ENCODE peak calls at places on chromosomes 3 and 15, in ten cellular contexts. C is kidney glomerular epithelial cell, L is HFFc6, T is COR-L47, W is lung, V is SW480, Q is fibroblast of lung, R is right atrium auricular region, A is activated T-helper 1 cell treated with Interleukin-2 at 50 U/mL for 16 hours, H is right lobe of liver. M is an unnamed sample.

GRCh38 chr3:35409991-35410390 is 229.3 kb upstream of the ARPP21 start:
- DNase-seq in C (no peak), L (no peak), T (no peak), W (no peak), V (no peak), Q (no peak), R (no peak), A (no peak), H (no peak), M (no peak)

GRCh38 chr15:98442379-98442833 is 205.9 kb upstream of the IGF1R start:
- DNase-seq in C (peak; percentile 90), L (peak; percentile 89), T (peak; percentile 73), W (no peak), V (peak; percentile 89), Q (peak; percentile 92), R (no peak), A (no peak), H (no peak), M (peak; percentile 88)

GRCh38 chr3:156599061-156599460 is 44.1 kb upstream of the SSR3 start:
- DNase-seq in C (no peak), L (no peak), T (no peak), W (no peak), V (no peak), Q (no peak), R (no peak), A (no peak), H (no peak), M (no peak)

GRCh38 chr3:50304601-50305000 is 1.2 kb upstream of the HYAL1 start:
- DNase-seq in C (no peak), L (no peak), T (no peak), W (no peak), V (no peak), Q (no peak), R (no peak), A (no peak), H (no peak), M (no peak)

GRCh38 chr3:181699171-181699903 is 12.4 kb upstream of the SOX2 start:
- DNase-seq in C (no peak), L (no peak), T (peak; percentile 83), W (no peak), V (no peak), Q (no peak), R (no peak), A (no peak), H (no peak), M (no peak)

GRCh38 chr3:135103913-135104312 is 308.9 kb downstream of the EPHB1 start:
- DNase-seq in C (no peak), L (no peak), T (no peak), W (no peak), V (no peak), Q (no peak), R (no peak), A (no peak), H (no peak), M (no peak)

GRCh38 chr15:87561641-87562040 is 694.9 kb downstream of the NTRK3 start:
- DNase-seq in C (no peak), L (no peak), T (no peak), W (no peak), V (no peak), Q (no peak), R (no peak), A (no peak), H (no peak), M (no peak)

GRCh38 chr3:51137715-51138114 is 247.4 kb upstream of the MANF start:
- DNase-seq in C (no peak), L (no peak), T (no peak), W (no peak), V (no peak), Q (no peak), R (no peak), A (no peak), H (no peak), M (no peak)

GRCh38 chr15:58396181-58396580 is 35.6 kb upstream of the LIPC start:
- DNase-seq in C (peak; percentile 69), L (peak; percentile 89), T (no peak), W (no peak), V (no peak), Q (peak; percentile 86), R (no peak), A (no peak), H (no peak), M (peak; percentile 70)

GRCh38 chr3:126056681-126057546 is 27.0 kb downstream of the SLC41A3 start:
- DNase-seq in C (no peak), L (peak; percentile 24), T (no peak), W (peak; percentile 26), V (peak; percentile 73), Q (no peak), R (peak; percentile 59), A (no peak), H (no peak), M (no peak)

GRCh38 chr15:27776501-27776900 is 322.6 kb downstream of the OCA2 start:
- DNase-seq in C (no peak), L (no peak), T (no peak), W (no peak), V (no peak), Q (no peak), R (no peak), A (no peak), H (no peak), M (no peak)

GRCh38 chr3:100698736-100699135 is 10.6 kb upstream of the TFG start:
- DNase-seq in C (no peak), L (no peak), T (no peak), W (no peak), V (no peak), Q (no peak), R (no peak), A (no peak), H (no peak), M (no peak)

GRCh38 chr3:45664558-45664957 is 24.6 kb upstream of the SACM1L start:
- DNase-seq in C (no peak), L (no peak), T (no peak), W (no peak), V (no peak), Q (no peak), R (no peak), A (peak; percentile 48), H (no peak), M (no peak)

GRCh38 chr3:156898296-156898880 is 72.2 kb downstream of the LEKR1 start:
- DNase-seq in C (no peak), L (no peak), T (no peak), W (no peak), V (no peak), Q (no peak), R (no peak), A (no peak), H (no peak), M (no peak)

GRCh38 chr15:85109333-85109732 is 127.7 kb downstream of the PDE8A start:
- DNase-seq in C (no peak), L (no peak), T (no peak), W (no peak), V (no peak), Q (no peak), R (no peak), A (no peak), H (no peak), M (no peak)

GRCh38 chr15:67080900-67081431 is 15.6 kb downstream of the SMAD3 start:
- DNase-seq in C (peak; percentile 76), L (peak; percentile 81), T (no peak), W (peak; percentile 42), V (peak; percentile 79), Q (peak; percentile 63), R (no peak), A (no peak), H (no peak), M (peak; percentile 89)

GRCh38 chr3:8460815-8461482 is 40.7 kb upstream of the LMCD1 start:
- DNase-seq in C (peak; percentile 57), L (peak; percentile 88), T (no peak), W (no peak), V (no peak), Q (peak; percentile 69), R (no peak), A (no peak), H (no peak), M (peak; percentile 75)

GRCh38 chr15:26838742-26839460 is 28.0 kb upstream of the GABRA5 start:
- DNase-seq in C (no peak), L (no peak), T (no peak), W (no peak), V (no peak), Q (no peak), R (no peak), A (no peak), H (no peak), M (peak; percentile 25)